ENCODE peak calls at places on chromosome 19, in six cellular contexts. One of them, this sample, is unnamed.

GRCh38 chr19:4301590-4302237 is 475 bp downstream of the TMIGD2 start:
- DNase-seq in NCI-H2029: no peak
- DNase-seq in fibroblast of the conjunctiva: no peak
- DNase-seq in GF-D8: no peak
- DNase-seq in lower leg skin: no peak
- DNase-seq in endodermal cell: no peak
- DNase-seq in this sample: no peak

GRCh38 chr19:57708641-57709354 is at the start of gene ZNF154:
- DNase-seq in NCI-H2029: no peak
- DNase-seq in fibroblast of the conjunctiva: peak; percentile 54
- DNase-seq in GF-D8: no peak
- DNase-seq in lower leg skin: peak; percentile 72
- DNase-seq in endodermal cell: peak; percentile 94
- DNase-seq in this sample: peak; percentile 60

GRCh38 chr19:45999653-46000121 is 4.4 kb downstream of the CCDC61 start:
- DNase-seq in NCI-H2029: peak; percentile 53
- DNase-seq in fibroblast of the conjunctiva: no peak
- DNase-seq in GF-D8: no peak
- DNase-seq in lower leg skin: no peak
- DNase-seq in endodermal cell: peak; percentile 84
- DNase-seq in this sample: no peak

GRCh38 chr19:33214621-33215020 is 11.0 kb downstream of the SLC7A10 start:
- DNase-seq in NCI-H2029: peak; percentile 11
- DNase-seq in fibroblast of the conjunctiva: no peak
- DNase-seq in GF-D8: no peak
- DNase-seq in lower leg skin: no peak
- DNase-seq in endodermal cell: peak; percentile 86
- DNase-seq in this sample: no peak

GRCh38 chr19:30530751-30531150 is 158.6 kb downstream of the ZNF536 start:
- DNase-seq in NCI-H2029: no peak
- DNase-seq in fibroblast of the conjunctiva: no peak
- DNase-seq in GF-D8: no peak
- DNase-seq in lower leg skin: peak; percentile 63
- DNase-seq in endodermal cell: no peak
- DNase-seq in this sample: no peak

GRCh38 chr19:49528211-49528771 is 488 bp downstream of the RCN3 start:
- DNase-seq in NCI-H2029: no peak
- DNase-seq in fibroblast of the conjunctiva: no peak
- DNase-seq in GF-D8: no peak
- DNase-seq in lower leg skin: no peak
- DNase-seq in endodermal cell: no peak
- DNase-seq in this sample: no peak

GRCh38 chr19:399370-399769 is 9.6 kb downstream of the C2CD4C start:
- DNase-seq in NCI-H2029: no peak
- DNase-seq in fibroblast of the conjunctiva: no peak
- DNase-seq in GF-D8: no peak
- DNase-seq in lower leg skin: no peak
- DNase-seq in endodermal cell: no peak
- DNase-seq in this sample: no peak

GRCh38 chr19:32902448-32902847 is 32.9 kb upstream of the SLC7A9 start:
- DNase-seq in NCI-H2029: peak; percentile 8
- DNase-seq in fibroblast of the conjunctiva: no peak
- DNase-seq in GF-D8: no peak
- DNase-seq in lower leg skin: no peak
- DNase-seq in endodermal cell: peak; percentile 61
- DNase-seq in this sample: no peak

GRCh38 chr19:29054886-29055675 is 157.9 kb downstream of the UQCRFS1 start:
- DNase-seq in NCI-H2029: no peak
- DNase-seq in fibroblast of the conjunctiva: no peak
- DNase-seq in GF-D8: no peak
- DNase-seq in lower leg skin: peak; percentile 52
- DNase-seq in endodermal cell: peak; percentile 36
- DNase-seq in this sample: no peak

GRCh38 chr19:48203227-48203793 is 32.8 kb downstream of the ZSWIM9 start:
- DNase-seq in NCI-H2029: no peak
- DNase-seq in fibroblast of the conjunctiva: no peak
- DNase-seq in GF-D8: no peak
- DNase-seq in lower leg skin: no peak
- DNase-seq in endodermal cell: no peak
- DNase-seq in this sample: no peak

GRCh38 chr19:2127758-2128157 is 23.6 kb downstream of the AP3D1 start:
- DNase-seq in NCI-H2029: no peak
- DNase-seq in fibroblast of the conjunctiva: no peak
- DNase-seq in GF-D8: no peak
- DNase-seq in lower leg skin: no peak
- DNase-seq in endodermal cell: no peak
- DNase-seq in this sample: no peak

GRCh38 chr19:2097330-2098327 is 914 bp downstream of the IZUMO4 start:
- DNase-seq in NCI-H2029: peak; percentile 45
- DNase-seq in fibroblast of the conjunctiva: no peak
- DNase-seq in GF-D8: no peak
- DNase-seq in lower leg skin: no peak
- DNase-seq in endodermal cell: no peak
- DNase-seq in this sample: no peak

GRCh38 chr19:2446390-2446789 is 10.4 kb downstream of the LMNB2 start:
- DNase-seq in NCI-H2029: no peak
- DNase-seq in fibroblast of the conjunctiva: no peak
- DNase-seq in GF-D8: peak; percentile 82
- DNase-seq in lower leg skin: no peak
- DNase-seq in endodermal cell: no peak
- DNase-seq in this sample: no peak

GRCh38 chr19:6012416-6013170 is 34.7 kb upstream of the RANBP3 start:
- DNase-seq in NCI-H2029: no peak
- DNase-seq in fibroblast of the conjunctiva: no peak
- DNase-seq in GF-D8: no peak
- DNase-seq in lower leg skin: no peak
- DNase-seq in endodermal cell: no peak
- DNase-seq in this sample: no peak

GRCh38 chr19:16420781-16421386 is 50.9 kb downstream of the EPS15L1 start:
- DNase-seq in NCI-H2029: no peak
- DNase-seq in fibroblast of the conjunctiva: no peak
- DNase-seq in GF-D8: no peak
- DNase-seq in lower leg skin: no peak
- DNase-seq in endodermal cell: no peak
- DNase-seq in this sample: no peak

GRCh38 chr19:1231729-1232128 is 6.1 kb downstream of the CBARP start:
- DNase-seq in NCI-H2029: no peak
- DNase-seq in fibroblast of the conjunctiva: no peak
- DNase-seq in GF-D8: no peak
- DNase-seq in lower leg skin: no peak
- DNase-seq in endodermal cell: no peak
- DNase-seq in this sample: no peak

GRCh38 chr19:23436944-23437343 is 41.7 kb upstream of the ZNF91 start:
- DNase-seq in NCI-H2029: no peak
- DNase-seq in fibroblast of the conjunctiva: no peak
- DNase-seq in GF-D8: no peak
- DNase-seq in lower leg skin: peak; percentile 25
- DNase-seq in endodermal cell: peak; percentile 64
- DNase-seq in this sample: no peak

GRCh38 chr19:13172335-13173128 is 22.3 kb downstream of the IER2 start:
- DNase-seq in NCI-H2029: peak; percentile 85
- DNase-seq in fibroblast of the conjunctiva: no peak
- DNase-seq in GF-D8: no peak
- DNase-seq in lower leg skin: peak; percentile 97
- DNase-seq in endodermal cell: no peak
- DNase-seq in this sample: no peak

GRCh38 chr19:34232566-34233481 is 21.5 kb upstream of the GARRE1 start:
- DNase-seq in NCI-H2029: no peak
- DNase-seq in fibroblast of the conjunctiva: peak; percentile 52
- DNase-seq in GF-D8: no peak
- DNase-seq in lower leg skin: peak; percentile 89
- DNase-seq in endodermal cell: no peak
- DNase-seq in this sample: peak; percentile 93

GRCh38 chr19:46232029-46232428 is 2.5 kb downstream of the IGFL1 start:
- DNase-seq in NCI-H2029: no peak
- DNase-seq in fibroblast of the conjunctiva: no peak
- DNase-seq in GF-D8: no peak
- DNase-seq in lower leg skin: peak; percentile 79
- DNase-seq in endodermal cell: peak; percentile 16
- DNase-seq in this sample: no peak

GRCh38 chr19:49761625-49762311 is 1.3 kb downstream of the TSKS start:
- DNase-seq in NCI-H2029: no peak
- DNase-seq in fibroblast of the conjunctiva: peak; percentile 43
- DNase-seq in GF-D8: no peak
- DNase-seq in lower leg skin: no peak
- DNase-seq in endodermal cell: peak; percentile 78
- DNase-seq in this sample: no peak

GRCh38 chr19:46080561-46080960 is 39.8 kb upstream of the IGFL4 start:
- DNase-seq in NCI-H2029: no peak
- DNase-seq in fibroblast of the conjunctiva: no peak
- DNase-seq in GF-D8: no peak
- DNase-seq in lower leg skin: no peak
- DNase-seq in endodermal cell: no peak
- DNase-seq in this sample: peak; percentile 49

GRCh38 chr19:24054044-24054935 is 32.7 kb upstream of the ZNF254 start:
- DNase-seq in NCI-H2029: no peak
- DNase-seq in fibroblast of the conjunctiva: peak; percentile 26
- DNase-seq in GF-D8: no peak
- DNase-seq in lower leg skin: no peak
- DNase-seq in endodermal cell: no peak
- DNase-seq in this sample: peak; percentile 83

GRCh38 chr19:10503002-10503789 is at the start of gene KEAP1:
- DNase-seq in NCI-H2029: no peak
- DNase-seq in fibroblast of the conjunctiva: no peak
- DNase-seq in GF-D8: no peak
- DNase-seq in lower leg skin: peak; percentile 90
- DNase-seq in endodermal cell: peak; percentile 79
- DNase-seq in this sample: no peak

GRCh38 chr19:23116802-23117571 is at the start of gene ZNF730:
- DNase-seq in NCI-H2029: peak; percentile 82
- DNase-seq in fibroblast of the conjunctiva: peak; percentile 30
- DNase-seq in GF-D8: no peak
- DNase-seq in lower leg skin: no peak
- DNase-seq in endodermal cell: peak; percentile 99
- DNase-seq in this sample: peak; percentile 70

GRCh38 chr19:39212377-39212742 is 8.3 kb upstream of the SYCN start:
- DNase-seq in NCI-H2029: no peak
- DNase-seq in fibroblast of the conjunctiva: no peak
- DNase-seq in GF-D8: no peak
- DNase-seq in lower leg skin: no peak
- DNase-seq in endodermal cell: peak; percentile 86
- DNase-seq in this sample: no peak

GRCh38 chr19:16899566-16900075 is 10.8 kb downstream of the F2RL3 start:
- DNase-seq in NCI-H2029: peak; percentile 7
- DNase-seq in fibroblast of the conjunctiva: no peak
- DNase-seq in GF-D8: no peak
- DNase-seq in lower leg skin: no peak
- DNase-seq in endodermal cell: peak; percentile 87
- DNase-seq in this sample: no peak

GRCh38 chr19:47489072-47489914 is 5.3 kb upstream of the KPTN start:
- DNase-seq in NCI-H2029: no peak
- DNase-seq in fibroblast of the conjunctiva: no peak
- DNase-seq in GF-D8: no peak
- DNase-seq in lower leg skin: no peak
- DNase-seq in endodermal cell: no peak
- DNase-seq in this sample: no peak

GRCh38 chr19:3375221-3376088 is 9.1 kb downstream of the NFIC start:
- DNase-seq in NCI-H2029: no peak
- DNase-seq in fibroblast of the conjunctiva: peak; percentile 56
- DNase-seq in GF-D8: no peak
- DNase-seq in lower leg skin: peak; percentile 95
- DNase-seq in endodermal cell: peak; percentile 27
- DNase-seq in this sample: no peak

This sample was measured in stromal cell of bone marrow.